ENCODE peak calls at places on chromosomes 12 and 14, in seven cellular contexts. H is GM12878, I is esophagus muscularis mucosa, P is HepG2, X is Panc1, S is GM23338, Q is stomach. T is an unnamed sample.

GRCh38 chr12:20475542-20475941 is 107.2 kb downstream of the PDE3A start:
- DNase-seq in X (no peak), I (no peak), P (no peak), Q (no peak), S (no peak), H (no peak), T (no peak)

GRCh38 chr14:100417466-100417865 is 94.3 kb downstream of the SLC25A47 start:
- DNase-seq in H (no peak), Q (peak; percentile 57), S (peak; percentile 86), X (peak; percentile 66), I (no peak), P (peak; percentile 55), T (peak; percentile 88)

GRCh38 chr14:53273671-53274072 is 120.5 kb upstream of the DDHD1 start:
- DNase-seq in P (peak; percentile 12), S (peak; percentile 32), I (no peak), X (no peak), H (no peak), Q (no peak), T (no peak)

GRCh38 chr12:131950182-131950913 is 606 bp downstream of the EP400 start:
- DNase-seq in S (peak; percentile 39), X (no peak), H (no peak), P (no peak), Q (peak; percentile 28), I (peak; percentile 88), T (peak; percentile 30)

GRCh38 chr14:54686219-54686870 is 119.4 kb downstream of the SAMD4A start:
- DNase-seq in H (no peak), X (no peak), I (no peak), P (no peak), Q (no peak), S (no peak), T (peak; percentile 96)

GRCh38 chr14:56660677-56661389 is 81.2 kb downstream of the TMEM260 start:
- DNase-seq in Q (no peak), H (no peak), P (no peak), X (no peak), I (no peak), S (peak; percentile 35), T (no peak)

GRCh38 chr12:62711626-62712305 is 223.2 kb downstream of the PPM1H start:
- DNase-seq in X (no peak), H (no peak), S (no peak), P (no peak), I (no peak), Q (no peak), T (no peak)

GRCh38 chr12:127726928-127727327 is 540.0 kb upstream of the TMEM132C start:
- DNase-seq in H (no peak), P (no peak), S (no peak), X (no peak), I (no peak), Q (no peak), T (no peak)

GRCh38 chr12:96303656-96304055 is 96.6 kb downstream of the CDK17 start:
- DNase-seq in Q (no peak), I (no peak), S (no peak), X (no peak), P (no peak), H (no peak), T (peak; percentile 32)

GRCh38 chr14:74019743-74020142 is 594 bp downstream of the BBOF1 start:
- DNase-seq in S (no peak), Q (no peak), H (no peak), I (no peak), P (peak; percentile 23), X (no peak), T (peak; percentile 28)

GRCh38 chr12:52280796-52281560 is 6.5 kb downstream of the KRT86 start:
- DNase-seq in S (no peak), P (peak; percentile 47), X (peak; percentile 96), Q (peak; percentile 47), H (no peak), I (no peak), T (no peak)

DNA sequence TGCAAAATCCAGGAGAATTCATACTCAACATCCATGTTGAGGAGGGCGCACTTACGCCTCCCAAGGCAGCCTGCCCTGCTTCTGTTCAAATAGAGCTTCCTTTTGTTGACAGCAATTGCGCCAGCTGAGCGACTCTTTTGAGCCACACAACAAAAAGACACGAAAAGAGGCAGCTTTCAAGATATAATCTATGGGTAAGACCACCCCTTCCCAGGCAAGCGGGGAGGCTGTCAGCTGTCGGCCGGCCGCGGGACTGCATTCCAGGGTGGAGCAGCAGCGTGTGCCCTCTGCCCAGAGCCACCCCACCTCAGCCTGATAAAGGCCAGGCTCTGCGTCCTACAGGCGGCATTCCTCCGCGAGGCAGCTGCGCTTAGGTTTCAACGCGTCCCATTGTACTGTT is 15.8 kb upstream of the STAB2 start:
- DNase-seq in X (no peak), P (peak; percentile 16), I (peak; percentile 55), S (peak; percentile 89), Q (peak; percentile 51), H (no peak), T (peak; percentile 13)
- TF ChIP-seq POLR2AphosphoS5 in X (no peak), P (no peak), I (no peak), S (no peak), Q (peak; percentile 32), H (no peak), T (no peak)

DNA sequence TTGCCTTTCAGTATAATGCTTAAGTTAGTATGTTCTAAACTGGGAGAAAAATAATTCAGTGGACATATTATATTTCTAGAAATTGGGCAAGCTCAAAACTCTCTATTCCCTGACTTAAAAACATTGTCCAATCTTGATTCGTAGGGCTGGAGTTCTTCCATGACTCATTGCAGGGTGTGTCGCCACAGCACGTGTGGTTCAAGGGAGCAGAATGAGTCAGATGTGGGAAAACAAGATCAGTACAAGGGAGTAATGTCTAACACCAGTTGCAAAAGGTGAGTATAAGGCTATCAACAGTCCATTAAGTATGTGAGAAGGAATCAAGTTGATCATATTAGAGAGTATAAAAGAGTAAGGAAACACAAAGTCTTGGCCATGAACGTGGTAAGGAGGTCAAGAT is 887.0 kb downstream of the TMTC2 start:
- DNase-seq in X (no peak), P (no peak), H (no peak), S (no peak), Q (peak; percentile 52), I (no peak), T (no peak)
- TF ChIP-seq POLR2AphosphoS5 in X (no peak), P (no peak), H (no peak), S (no peak), Q (peak; percentile 84), I (no peak), T (no peak)

GRCh38 chr12:40156031-40156764 is 50.3 kb upstream of the SLC2A13 start:
- DNase-seq in S (no peak), Q (no peak), X (no peak), P (no peak), I (no peak), H (no peak), T (no peak)

GRCh38 chr12:40154381-40154780 is 48.5 kb upstream of the SLC2A13 start:
- DNase-seq in H (no peak), I (no peak), S (no peak), P (no peak), Q (no peak), X (no peak), T (no peak)

GRCh38 chr12:40157307-40157706 is 51.4 kb upstream of the SLC2A13 start:
- DNase-seq in X (no peak), H (no peak), I (no peak), S (no peak), Q (no peak), P (no peak), T (no peak)

GRCh38 chr12:40162022-40162421 is 56.1 kb upstream of the SLC2A13 start:
- DNase-seq in P (no peak), Q (no peak), I (no peak), X (no peak), H (no peak), S (no peak), T (no peak)

GRCh38 chr12:40158592-40159111 is 52.8 kb upstream of the SLC2A13 start:
- DNase-seq in I (no peak), H (no peak), Q (no peak), X (no peak), S (no peak), P (no peak), T (no peak)
- TF ChIP-seq POLR2AphosphoS5 in I (no peak), H (no peak), Q (peak; percentile 28), X (no peak), S (no peak), P (no peak), T (no peak)

GRCh38 chr12:103556890-103557667 is 30.0 kb upstream of the STAB2 start:
- DNase-seq in Q (no peak), I (peak; percentile 77), P (no peak), H (no peak), X (no peak), S (no peak), T (no peak)
- TF ChIP-seq POLR2AphosphoS5 in Q (no peak), I (no peak), P (no peak), H (no peak), X (no peak), S (no peak), T (no peak)

GRCh38 chr14:39279515-39279914 is 45.8 kb downstream of the MIA2 start:
- DNase-seq in Q (no peak), X (no peak), I (no peak), S (no peak), H (no peak), P (no peak), T (no peak)
- TF ChIP-seq POLR2AphosphoS5 in Q (no peak), X (no peak), I (no peak), S (no peak), H (no peak), P (no peak), T (no peak)

T was measured in endothelial cell of umbilical vein.